ENCODE peak calls at places on chromosomes 3 and 15, in seven cellular contexts. B is IMR-90, I is endothelial cell of umbilical vein, H is GM23338, X is H9, V is HepG2, T is SK-N-SH. E is an unnamed sample. For H4K20me1, the result is how much of the 10 kb centered on the place peaks cover.

GRCh38 chr3:171261487-171261886 is 198.7 kb downstream of the TNIK start:
- DNase-seq in I (peak), T (no peak), H (no peak), X (no peak), B (peak), V (no peak), E (no peak)

GRCh38 chr3:148459931-148460513 is 237.7 kb upstream of the AGTR1 start:
- DNase-seq in I (no peak), H (peak), X (no peak), B (peak), V (no peak), T (no peak), E (no peak)

GRCh38 chr3:149388714-149389417 is 11.4 kb upstream of the TM4SF1 start:
- DNase-seq in V (peak), T (no peak), X (no peak), B (no peak), I (no peak), H (no peak), E (no peak)

GRCh38 chr15:72724028-72724427 is 38.0 kb downstream of the BBS4 start:
- DNase-seq in X (no peak), I (no peak), H (no peak), T (no peak), V (no peak), B (peak), E (no peak)

GRCh38 chr3:96863129-96863740 is 48.8 kb downstream of the EPHA6 start:
- DNase-seq in V (peak), I (peak), T (peak), X (no peak), B (peak), H (peak), E (peak)

GRCh38 chr15:40772014-40772413 is 2.2 kb downstream of the C15orf62 start:
- DNase-seq in I (no peak), T (peak), V (no peak), X (no peak), H (no peak), B (no peak), E (no peak)

GRCh38 chr3:129609591-129610169 is 3.2 kb upstream of the PLXND1 start:
- DNase-seq in H (no peak), T (no peak), V (no peak), I (peak), B (peak), X (no peak), E (no peak)

GRCh38 chr3:196073188-196073838 is 8.6 kb downstream of the TFRC start:
- DNase-seq in B (peak), X (peak), V (peak), I (peak), T (peak), H (peak), E (peak)

GRCh38 chr3:193297421-193297820 is 56.4 kb downstream of the PLAAT1 start:
- DNase-seq in T (no peak), B (no peak), V (no peak), H (no peak), I (no peak), X (no peak), E (no peak)

GRCh38 chr3:50552058-50552435 is 15.5 kb downstream of the C3orf18 start:
- DNase-seq in X (no peak), T (no peak), H (no peak), B (no peak), V (no peak), I (no peak), E (no peak)

GRCh38 chr3:160450846-160451245 is 1.3 kb upstream of the TRIM59 start:
- DNase-seq in I (no peak), H (peak), V (no peak), T (peak), X (no peak), B (peak), E (no peak)

GRCh38 chr3:156449712-156450574 is 105.0 kb downstream of the SSR3 start:
- DNase-seq in T (peak), I (peak), B (peak), X (no peak), V (peak), H (peak), E (peak)

GRCh38 chr15:57992761-57993295 is 72.7 kb downstream of the ALDH1A2 start:
- DNase-seq in T (no peak), B (no peak), V (no peak), X (no peak), H (no peak), I (peak), E (no peak)

GRCh38 chr15:101250931-101251829 is 668 bp downstream of the CHSY1 start:
- DNase-seq in X (no peak), H (peak), T (peak), I (no peak), B (no peak), V (no peak), E (peak)

GRCh38 chr15:101250331-101250730 is 1.5 kb downstream of the CHSY1 start:
- DNase-seq in I (peak), H (no peak), V (no peak), B (peak), X (no peak), T (no peak), E (no peak)

GRCh38 chr15:101246391-101246790 is 5.5 kb downstream of the CHSY1 start:
- DNase-seq in B (no peak), T (no peak), H (no peak), V (no peak), I (peak), X (no peak), E (no peak)

GRCh38 chr15:101246824-101247745 is 4.8 kb downstream of the CHSY1 start:
- DNase-seq in I (no peak), B (no peak), H (no peak), X (no peak), T (no peak), V (no peak), E (no peak)

GRCh38 chr15:101248274-101248673 is 3.6 kb downstream of the CHSY1 start:
- DNase-seq in B (no peak), V (no peak), I (no peak), T (no peak), H (no peak), X (no peak), E (no peak)
- H4K20me1 ChIP-seq in B (half or more), V (under half), I (under half), T (half or more), H (half or more), X (under half), E (half or more)

DNA sequence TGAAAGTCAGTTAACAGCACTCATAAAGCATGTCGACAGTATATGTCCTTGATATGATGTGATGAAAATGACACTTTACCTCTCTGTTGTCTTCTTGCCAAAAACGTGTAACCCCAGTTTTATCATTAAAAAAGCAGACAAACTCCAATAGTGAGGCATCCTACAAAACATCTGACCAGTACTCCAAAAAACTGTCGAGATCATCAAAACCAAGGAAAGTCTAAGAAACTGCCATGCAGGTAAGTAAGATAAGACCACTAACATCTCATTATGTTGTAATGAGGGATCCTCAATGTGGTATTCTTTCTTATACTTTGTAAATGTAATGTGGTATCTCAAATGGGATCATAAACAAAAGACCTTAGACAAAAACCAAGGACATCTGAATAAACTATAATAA is 152.3 kb downstream of the NR1I2 start:
- DNase-seq in H (no peak), T (no peak), V (no peak), B (no peak), X (no peak), I (no peak), E (no peak)
- H4K20me1 ChIP-seq in H (under half), T (half or more), V (under half), B (under half), X (under half), I (under half), E (half or more)

DNA sequence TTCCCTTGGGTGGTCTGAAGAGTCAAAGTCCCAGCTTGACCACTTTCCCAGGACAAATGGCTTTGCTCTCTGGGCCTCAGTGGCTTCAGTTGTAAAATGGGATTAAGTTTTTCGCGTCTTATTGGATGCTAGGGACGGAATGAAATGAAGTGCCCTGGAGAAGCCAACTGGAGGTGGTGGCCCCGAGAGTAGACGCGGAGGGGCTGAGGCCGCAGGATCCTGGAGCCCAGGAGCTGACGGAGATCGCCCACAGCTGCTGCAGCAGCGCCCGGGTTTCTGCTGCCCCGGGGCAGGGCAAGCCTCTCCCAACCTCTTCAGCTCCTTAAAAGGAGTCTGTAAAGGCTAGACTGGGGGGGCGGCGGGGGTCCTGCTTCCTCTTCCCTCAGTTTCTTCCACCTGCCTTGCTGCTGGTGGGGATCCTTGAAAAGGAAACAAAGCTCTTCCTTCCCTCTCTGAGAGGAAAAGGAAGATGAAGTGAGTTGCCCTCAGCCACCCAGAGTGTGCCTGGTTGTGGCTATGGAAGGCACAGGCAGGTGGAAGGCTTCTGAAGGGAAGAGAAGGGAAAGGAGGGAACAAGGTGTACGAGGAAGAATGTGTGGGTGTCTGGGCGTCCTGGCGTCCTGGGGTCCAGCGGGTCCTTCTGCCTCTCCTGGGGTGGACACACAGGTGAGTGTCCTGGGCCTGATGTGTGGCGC is 967 bp upstream of the BNC1 start:
- DNase-seq in X (peak), T (no peak), I (no peak), B (no peak), V (no peak), H (peak), E (no peak)
- H4K20me1 ChIP-seq in X (under half), T (under half), I (under half), B (under half), V (under half), H (under half), E (under half)

GRCh38 chr15:75213212-75213767 is 11.6 kb downstream of the C15orf39 start:
- DNase-seq in I (no peak), T (no peak), V (no peak), X (no peak), H (no peak), B (no peak), E (no peak)
- H4K20me1 ChIP-seq in I (under half), T (under half), V (half or more), X (under half), H (under half), B (half or more), E (half or more)

GRCh38 chr15:101237161-101237775 is 14.6 kb downstream of the CHSY1 start:
- DNase-seq in H (no peak), B (no peak), V (no peak), X (no peak), T (no peak), I (no peak), E (no peak)
- H4K20me1 ChIP-seq in H (half or more), B (half or more), V (under half), X (under half), T (half or more), I (under half), E (under half)